ENCODE peak calls at places on chromosomes 2 and 18, in five cellular contexts. One of them, this sample, is unnamed.

GRCh38 chr18:44241041-44241440 is 439.6 kb upstream of the SETBP1 start:
- DNase-seq in WTC11: no peak
- DNase-seq in H1: no peak
- DNase-seq in GM23338: no peak
- DNase-seq in K562: no peak
- DNase-seq in this sample: no peak

GRCh38 chr18:53416985-53417384 is 807.5 kb downstream of the MBD2 start:
- DNase-seq in H1: no peak
- DNase-seq in GM23338: no peak
- DNase-seq in WTC11: no peak
- DNase-seq in K562: no peak
- DNase-seq in this sample: no peak

GRCh38 chr2:15177103-15177502 is 384.0 kb downstream of the NBAS start:
- DNase-seq in K562: no peak
- DNase-seq in GM23338: no peak
- DNase-seq in WTC11: no peak
- DNase-seq in H1: no peak
- DNase-seq in this sample: no peak

GRCh38 chr2:68362749-68363148 is 2.3 kb upstream of the PLEK start:
- DNase-seq in K562: no peak
- DNase-seq in WTC11: no peak
- DNase-seq in GM23338: no peak
- DNase-seq in H1: no peak
- DNase-seq in this sample: no peak

GRCh38 chr2:6855860-6856547 is 9.7 kb downstream of the CMPK2 start:
- DNase-seq in K562: no peak
- DNase-seq in GM23338: no peak
- DNase-seq in H1: no peak
- DNase-seq in WTC11: no peak
- DNase-seq in this sample: peak; percentile 42

GRCh38 chr2:181613241-181613640 is 43.7 kb downstream of the CERKL start:
- DNase-seq in GM23338: peak; percentile 10
- DNase-seq in K562: no peak
- DNase-seq in H1: no peak
- DNase-seq in WTC11: no peak
- DNase-seq in this sample: no peak

GRCh38 chr2:144026679-144027078 is 493.2 kb downstream of the ZEB2 start:
- DNase-seq in H1: no peak
- DNase-seq in K562: no peak
- DNase-seq in GM23338: no peak
- DNase-seq in WTC11: no peak
- DNase-seq in this sample: no peak

GRCh38 chr18:49878567-49878966 is 65.2 kb upstream of the ACAA2 start:
- DNase-seq in GM23338: no peak
- DNase-seq in K562: no peak
- DNase-seq in H1: no peak
- DNase-seq in WTC11: no peak
- DNase-seq in this sample: no peak

GRCh38 chr2:157250836-157251235 is 6.7 kb upstream of the GALNT5 start:
- DNase-seq in K562: no peak
- DNase-seq in WTC11: no peak
- DNase-seq in H1: no peak
- DNase-seq in GM23338: no peak
- DNase-seq in this sample: no peak

GRCh38 chr2:238009563-238009962 is 42.7 kb downstream of the UBE2F start:
- DNase-seq in H1: no peak
- DNase-seq in K562: no peak
- DNase-seq in WTC11: no peak
- DNase-seq in GM23338: no peak
- DNase-seq in this sample: peak; percentile 62

GRCh38 chr18:32906506-32907214 is 133.8 kb upstream of the KLHL14 start:
- DNase-seq in GM23338: peak; percentile 17
- DNase-seq in WTC11: no peak
- DNase-seq in H1: no peak
- DNase-seq in K562: no peak
- DNase-seq in this sample: no peak

GRCh38 chr2:215367647-215368492 is 56.0 kb downstream of the ATIC start:
- DNase-seq in GM23338: no peak
- DNase-seq in WTC11: no peak
- DNase-seq in K562: no peak
- DNase-seq in H1: no peak
- DNase-seq in this sample: no peak

GRCh38 chr2:24394998-24395397 is 34.7 kb upstream of the ITSN2 start:
- DNase-seq in K562: no peak
- DNase-seq in H1: no peak
- DNase-seq in WTC11: no peak
- DNase-seq in GM23338: no peak
- DNase-seq in this sample: no peak

GRCh38 chr2:70855679-70856078 is 20.1 kb upstream of the CD207 start:
- DNase-seq in K562: no peak
- DNase-seq in WTC11: no peak
- DNase-seq in H1: no peak
- DNase-seq in GM23338: no peak
- DNase-seq in this sample: no peak

GRCh38 chr18:70469916-70470315 is 181.1 kb downstream of the SOCS6 start:
- DNase-seq in WTC11: no peak
- DNase-seq in H1: no peak
- DNase-seq in K562: no peak
- DNase-seq in GM23338: no peak
- DNase-seq in this sample: no peak

GRCh38 chr2:227308784-227309183 is 16.3 kb upstream of the MFF start:
- DNase-seq in GM23338: no peak
- DNase-seq in WTC11: no peak
- DNase-seq in K562: no peak
- DNase-seq in H1: no peak
- DNase-seq in this sample: no peak

GRCh38 chr18:6113650-6114049 is 218.3 kb upstream of the TMEM200C start:
- DNase-seq in H1: no peak
- DNase-seq in WTC11: no peak
- DNase-seq in K562: no peak
- DNase-seq in GM23338: no peak
- DNase-seq in this sample: no peak

GRCh38 chr18:2515408-2515807 is 55.9 kb downstream of the METTL4 start:
- DNase-seq in WTC11: no peak
- DNase-seq in GM23338: no peak
- DNase-seq in K562: no peak
- DNase-seq in H1: no peak
- DNase-seq in this sample: no peak

GRCh38 chr2:240872317-240873097 is 3.9 kb downstream of the AGXT start:
- DNase-seq in GM23338: no peak
- DNase-seq in WTC11: no peak
- DNase-seq in H1: no peak
- DNase-seq in K562: no peak
- DNase-seq in this sample: no peak

DNA sequence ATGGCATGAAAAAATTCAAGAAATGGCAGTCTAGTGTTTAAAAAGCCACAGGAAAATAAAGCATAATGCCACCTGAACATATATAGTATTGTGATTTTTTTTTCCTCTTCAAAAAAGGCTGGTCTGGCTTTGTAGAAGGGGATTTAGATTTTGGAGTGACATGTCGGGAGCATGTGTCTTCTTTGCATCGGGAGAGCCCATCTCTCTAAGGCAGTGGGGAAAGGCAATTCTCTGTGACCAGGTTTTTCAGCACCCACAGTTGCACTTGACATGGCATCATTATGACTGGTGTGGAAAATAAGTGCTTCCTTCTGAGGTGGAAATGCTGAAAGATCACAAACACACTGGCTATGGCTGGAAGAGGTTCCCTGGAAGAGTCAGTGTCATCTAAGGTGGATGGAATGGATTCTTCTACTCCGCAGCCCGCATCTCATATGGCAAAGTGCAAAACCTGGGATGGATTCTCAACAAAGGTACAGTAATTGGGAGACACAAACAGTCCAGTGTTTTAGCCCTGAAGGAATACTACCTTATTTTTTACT is 172.5 kb downstream of the AGAP1 start:
- DNase-seq in GM23338: peak; percentile 90
- DNase-seq in K562: no peak
- DNase-seq in H1: no peak
- DNase-seq in WTC11: no peak
- DNase-seq in this sample: peak; percentile 77
- TF ChIP-seq CREB1 in GM23338: peak; percentile 22
- TF ChIP-seq CREB1 in K562: no peak
- TF ChIP-seq CREB1 in H1: peak; percentile 13
- TF ChIP-seq CREB1 in WTC11: no peak
- TF ChIP-seq CREB1 in this sample: no peak

GRCh38 chr2:18266188-18266587 is 294.3 kb downstream of the RDH14 start:
- DNase-seq in K562: no peak
- DNase-seq in GM23338: peak; percentile 50
- DNase-seq in H1: no peak
- DNase-seq in WTC11: no peak
- DNase-seq in this sample: no peak
- TF ChIP-seq CREB1 in K562: no peak
- TF ChIP-seq CREB1 in GM23338: no peak
- TF ChIP-seq CREB1 in H1: no peak
- TF ChIP-seq CREB1 in WTC11: no peak
- TF ChIP-seq CREB1 in this sample: no peak

DNA sequence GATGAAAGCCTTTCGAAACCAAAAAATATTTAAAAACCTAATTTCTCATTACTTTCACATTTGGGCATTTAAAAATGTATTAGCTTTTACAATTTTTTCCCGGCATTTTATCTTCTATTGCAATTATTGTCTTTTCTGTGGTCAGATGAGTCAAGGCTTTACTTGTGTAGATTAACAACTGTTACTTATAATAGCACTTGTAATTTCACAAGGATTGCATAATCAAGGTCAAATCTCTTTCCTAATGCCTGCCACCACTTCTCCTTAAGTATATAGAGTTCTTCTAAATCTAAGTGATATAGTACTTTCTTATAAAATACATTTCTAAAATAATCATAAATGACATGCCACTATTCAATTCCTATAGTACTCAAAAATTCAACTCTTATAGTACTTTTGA is 67.2 kb downstream of the SLC8A1 start:
- DNase-seq in H1: no peak
- DNase-seq in WTC11: no peak
- DNase-seq in GM23338: no peak
- DNase-seq in K562: no peak
- DNase-seq in this sample: no peak
- TF ChIP-seq CREB1 in H1: no peak
- TF ChIP-seq CREB1 in WTC11: no peak
- TF ChIP-seq CREB1 in GM23338: no peak
- TF ChIP-seq CREB1 in K562: no peak
- TF ChIP-seq CREB1 in this sample: no peak

DNA sequence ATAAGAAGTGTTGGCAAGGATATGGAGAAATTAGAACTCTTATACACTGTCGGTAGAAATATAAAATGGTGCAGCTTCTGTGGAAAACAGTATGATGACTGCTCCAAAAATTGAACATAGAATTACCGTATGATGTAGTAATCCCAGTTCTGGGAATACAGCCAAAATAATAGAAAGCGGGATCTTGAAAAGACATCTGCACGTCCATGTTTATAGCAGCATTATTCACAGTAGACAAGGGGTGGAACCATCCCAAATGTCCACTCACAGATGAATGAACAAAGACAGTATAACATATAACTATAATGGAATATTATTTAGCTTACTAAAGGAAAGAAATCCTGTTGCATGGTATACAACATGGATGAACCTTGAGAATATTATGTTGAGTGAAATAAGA is 257.7 kb downstream of the TDRD15 start:
- DNase-seq in K562: no peak
- DNase-seq in GM23338: no peak
- DNase-seq in H1: no peak
- DNase-seq in WTC11: no peak
- DNase-seq in this sample: no peak
- TF ChIP-seq CREB1 in K562: no peak
- TF ChIP-seq CREB1 in GM23338: no peak
- TF ChIP-seq CREB1 in H1: no peak
- TF ChIP-seq CREB1 in WTC11: no peak
- TF ChIP-seq CREB1 in this sample: no peak

GRCh38 chr2:162030363-162030762 is 43.7 kb downstream of the DPP4 start:
- DNase-seq in GM23338: no peak
- DNase-seq in WTC11: no peak
- DNase-seq in K562: no peak
- DNase-seq in H1: no peak
- DNase-seq in this sample: no peak

GRCh38 chr2:162025121-162025911 is 48.7 kb downstream of the DPP4 start:
- DNase-seq in H1: no peak
- DNase-seq in GM23338: no peak
- DNase-seq in K562: no peak
- DNase-seq in WTC11: no peak
- DNase-seq in this sample: no peak

DNA sequence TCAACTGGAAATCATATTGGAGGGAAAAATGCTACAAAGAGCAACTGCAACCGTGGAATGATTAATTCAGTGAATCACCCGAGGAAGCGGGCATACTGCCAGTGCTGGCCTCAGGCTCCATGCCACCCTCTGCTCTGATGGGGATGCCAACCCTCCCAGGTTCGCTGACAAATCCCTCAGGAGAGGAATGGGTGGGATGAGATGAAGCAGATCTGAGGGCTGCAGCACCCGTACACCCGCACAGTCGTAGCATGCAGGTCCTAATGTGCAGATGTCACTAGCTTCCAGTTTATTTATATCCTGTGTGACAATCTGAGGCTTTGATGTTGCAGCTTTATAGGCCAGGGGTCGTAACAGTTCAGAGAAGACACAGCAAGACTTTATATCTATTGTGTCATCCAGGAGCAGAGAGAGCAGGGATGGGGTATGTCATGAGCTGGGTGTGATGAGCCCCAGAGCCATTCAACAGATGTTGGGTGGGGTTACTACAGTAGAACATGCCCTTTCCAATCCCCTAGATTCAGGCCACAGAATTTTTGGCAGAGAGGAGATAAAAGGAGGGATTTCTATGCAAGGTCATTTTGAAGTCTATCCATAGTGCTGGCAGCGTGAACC is 44.6 kb downstream of the DPP4 start:
- DNase-seq in H1: no peak
- DNase-seq in K562: no peak
- DNase-seq in WTC11: no peak
- DNase-seq in GM23338: no peak
- DNase-seq in this sample: peak; percentile 43
- TF ChIP-seq CREB1 in H1: no peak
- TF ChIP-seq CREB1 in K562: no peak
- TF ChIP-seq CREB1 in WTC11: no peak
- TF ChIP-seq CREB1 in GM23338: no peak
- TF ChIP-seq CREB1 in this sample: no peak

GRCh38 chr2:207528980-207529329 is 807 bp upstream of the CREB1 start:
- DNase-seq in K562: peak; percentile 40
- DNase-seq in WTC11: no peak
- DNase-seq in GM23338: peak; percentile 64
- DNase-seq in H1: no peak
- DNase-seq in this sample: peak; percentile 25

GRCh38 chr2:207523005-207523404 is 6.8 kb upstream of the CREB1 start:
- DNase-seq in H1: no peak
- DNase-seq in GM23338: no peak
- DNase-seq in K562: no peak
- DNase-seq in WTC11: no peak
- DNase-seq in this sample: no peak
- TF ChIP-seq CREB1 in H1: no peak
- TF ChIP-seq CREB1 in GM23338: no peak
- TF ChIP-seq CREB1 in K562: no peak
- TF ChIP-seq CREB1 in WTC11: no peak
- TF ChIP-seq CREB1 in this sample: no peak

DNA sequence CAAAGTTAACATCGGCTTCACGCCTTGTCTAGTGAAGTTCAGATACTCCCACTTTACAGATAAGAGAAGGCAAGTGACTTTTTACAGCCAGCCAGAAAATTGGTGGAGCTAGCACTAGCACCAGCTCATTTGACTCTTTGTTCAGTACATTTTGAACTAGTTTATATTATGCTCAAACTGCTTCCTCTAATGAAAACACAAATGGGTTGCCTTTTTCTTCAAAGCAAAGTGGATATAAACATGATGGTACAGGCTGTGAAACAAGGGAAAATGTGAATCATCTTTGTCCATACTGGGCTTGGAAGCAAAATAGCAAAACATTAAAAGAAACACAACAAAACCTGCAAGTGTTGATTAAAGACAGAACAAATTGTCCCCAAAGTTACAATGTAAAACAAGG is 99.6 kb upstream of the LHCGR start:
- DNase-seq in K562: no peak
- DNase-seq in H1: no peak
- DNase-seq in WTC11: no peak
- DNase-seq in GM23338: no peak
- DNase-seq in this sample: no peak
- TF ChIP-seq CREB1 in K562: no peak
- TF ChIP-seq CREB1 in H1: no peak
- TF ChIP-seq CREB1 in WTC11: no peak
- TF ChIP-seq CREB1 in GM23338: no peak
- TF ChIP-seq CREB1 in this sample: no peak